ENCODE peak calls at places on chromosomes 7 and 10, in eight cellular contexts. I is activated naive CD8-positive, alpha-beta T cell treated with anti-CD3 and anti-CD28 coated beads, Interleukin-2, amount 50 U/mL, for 24 hours; E is NCI-H460; B is HTR-8/SVneo; A is Peyer's patch; Y is RWPE1; H is left colon; X is naive B cell. Z is an unnamed sample.

GRCh38 chr10:4181690-4182089 is 396.7 kb upstream of the KLF6 start:
- DNase-seq in Y (no peak), I (no peak), A (no peak), E (no peak), B (no peak), X (no peak), H (no peak), Z (no peak)

GRCh38 chr7:80263321-80263720 is 128.7 kb downstream of the GNAI1 start:
- DNase-seq in E (no peak), H (no peak), I (no peak), A (no peak), Y (no peak), X (no peak), B (no peak), Z (no peak)

GRCh38 chr7:151845412-151846205 is 31.3 kb downstream of the PRKAG2 start:
- DNase-seq in E (no peak), H (no peak), Y (no peak), A (no peak), X (no peak), I (no peak), B (no peak), Z (no peak)

GRCh38 chr10:110803830-110804338 is 67.8 kb upstream of the PDCD4 start:
- DNase-seq in A (peak; percentile 60), B (peak; percentile 27), H (peak; percentile 64), Y (peak; percentile 43), I (peak; percentile 52), E (peak; percentile 38), X (peak; percentile 43), Z (no peak)

GRCh38 chr10:132142396-132143161 is 44.2 kb upstream of the DPYSL4 start:
- DNase-seq in E (peak; percentile 24), X (peak; percentile 26), H (no peak), Y (peak; percentile 62), A (no peak), B (peak; percentile 61), I (peak; percentile 61), Z (no peak)

GRCh38 chr10:127911218-127911866 is 4.4 kb downstream of the PTPRE start:
- DNase-seq in H (no peak), I (no peak), Y (no peak), A (no peak), E (no peak), B (no peak), X (no peak), Z (no peak)

GRCh38 chr7:21771906-21772610 is 173.6 kb downstream of the CDCA7L start:
- DNase-seq in A (no peak), E (no peak), Y (peak; percentile 14), X (no peak), H (no peak), I (no peak), B (no peak), Z (no peak)

GRCh38 chr10:77493851-77494788 is 143.5 kb downstream of the KCNMA1 start:
- DNase-seq in H (no peak), X (no peak), A (no peak), E (no peak), Y (peak; percentile 39), B (peak; percentile 66), I (no peak), Z (no peak)

Z was measured in LNCaP clone FGC.